ENCODE peak calls at places on chromosomes 5 and 9, in eight cellular contexts. G, O, Y, J, B, P, Z and V are unnamed samples.
A peak's percentile ranks its signal among the peaks of the same experiment; 100 is the strongest.

GRCh38 chr9:37692622-37693221 is 42.0 kb downstream of the FRMPD1 start:
- DNase-seq in P (peak; percentile 88), G (no peak), O (no peak), Z (no peak), J (peak; percentile 80), Y (peak; percentile 43), B (no peak), V (no peak)

GRCh38 chr5:83583859-83584258 is 112.3 kb downstream of the VCAN start:
- DNase-seq in J (no peak), B (no peak), G (no peak), Z (no peak), O (peak; percentile 75), Y (no peak), P (no peak), V (no peak)

GRCh38 chr9:2055203-2055658 is 40.1 kb downstream of the SMARCA2 start:
- DNase-seq in Y (no peak), Z (no peak), J (no peak), G (no peak), O (peak; percentile 31), B (no peak), P (no peak), V (no peak)

GRCh38 chr9:114037961-114038723 is 40.0 kb downstream of the AMBP start:
- DNase-seq in J (no peak), P (no peak), Z (no peak), G (peak; percentile 32), B (no peak), Y (no peak), O (no peak), V (peak; percentile 55)

GRCh38 chr9:135950135-135950682 is 11.0 kb downstream of the UBAC1 start:
- DNase-seq in Y (no peak), Z (no peak), J (no peak), O (no peak), P (no peak), B (no peak), G (no peak), V (no peak)

GRCh38 chr9:137390553-137391410 is 32.2 kb downstream of the EXD3 start:
- DNase-seq in P (peak; percentile 45), G (no peak), Z (no peak), B (no peak), J (peak; percentile 79), Y (no peak), O (no peak), V (no peak)

GRCh38 chr5:179326176-179326997 is 18.9 kb downstream of the ADAMTS2 start:
- DNase-seq in Z (no peak), J (peak; percentile 31), G (peak; percentile 94), B (peak; percentile 85), O (no peak), P (peak; percentile 52), Y (peak; percentile 28), V (peak; percentile 73)

GRCh38 chr9:88775559-88775958 is 215.7 kb upstream of the S1PR3 start:
- DNase-seq in Z (peak; percentile 82), P (no peak), O (peak; percentile 69), B (no peak), G (no peak), Y (no peak), J (no peak), V (no peak)

GRCh38 chr9:127835930-127836586 is 18.4 kb downstream of the ENG start:
- DNase-seq in B (peak; percentile 70), Y (no peak), O (no peak), P (peak; percentile 65), Z (no peak), J (no peak), G (peak; percentile 88), V (no peak)

GRCh38 chr5:58403822-58404433 is 56.0 kb downstream of the PLK2 start:
- DNase-seq in Z (no peak), O (peak; percentile 11), J (no peak), G (no peak), B (no peak), P (no peak), Y (no peak), V (no peak)

GRCh38 chr5:131521252-131521651 is 113.8 kb downstream of the RAPGEF6 start:
- DNase-seq in B (no peak), O (peak; percentile 77), J (no peak), G (no peak), P (no peak), Y (no peak), Z (peak; percentile 75), V (no peak)

GRCh38 chr9:14203366-14204056 is 110.4 kb downstream of the NFIB start:
- DNase-seq in O (no peak), Y (peak; percentile 59), G (peak; percentile 88), P (peak; percentile 85), B (peak; percentile 86), J (peak; percentile 88), Z (no peak), V (peak; percentile 59)

GRCh38 chr5:116361171-116361967 is 213.3 kb downstream of the SEMA6A start:
- DNase-seq in O (no peak), J (peak; percentile 75), B (peak; percentile 72), Y (no peak), G (peak; percentile 84), P (peak; percentile 38), Z (no peak), V (peak; percentile 77)

GRCh38 chr9:126373241-126373640 is 46.6 kb downstream of the MVB12B start:
- DNase-seq in O (peak; percentile 69), Y (no peak), P (no peak), B (no peak), Z (peak; percentile 62), G (no peak), J (no peak), V (no peak)

GRCh38 chr5:51382759-51383493 is at the start of gene ISL1:
- DNase-seq in J (peak; percentile 72), B (no peak), Z (no peak), G (peak; percentile 90), Y (peak; percentile 13), P (peak; percentile 69), O (peak; percentile 77), V (peak; percentile 84)

GRCh38 chr9:131995382-131995781 is 84.3 kb downstream of the MED27 start:
- DNase-seq in J (no peak), P (no peak), B (no peak), Y (no peak), O (peak; percentile 62), G (no peak), Z (no peak), V (no peak)

GRCh38 chr9:97632406-97632991 is 669 bp downstream of the TSTD2 start:
- DNase-seq in G (peak; percentile 86), Y (peak; percentile 29), P (no peak), J (peak; percentile 61), B (peak; percentile 67), O (no peak), Z (peak; percentile 55), V (no peak)

GRCh38 chr9:97632992-97633858 is at the start of the genes NCBP1 and TSTD2:
- DNase-seq in O (peak; percentile 99), J (peak; percentile 98), G (peak; percentile 99), Z (peak; percentile 94), Y (peak; percentile 96), P (peak; percentile 98), B (peak; percentile 99), V (peak; percentile 98)

GRCh38 chr9:97636903-97637302 is 3.3 kb downstream of the NCBP1 start:
- DNase-seq in O (no peak), J (no peak), P (no peak), Y (no peak), G (no peak), B (no peak), Z (no peak), V (no peak)

GRCh38 chr9:97633859-97634485 is 351 bp downstream of the NCBP1 start:
- DNase-seq in G (no peak), Y (no peak), O (peak; percentile 14), P (no peak), Z (no peak), J (no peak), B (no peak), V (no peak)

GRCh38 chr9:97635026-97635425 is 1.4 kb downstream of the NCBP1 start:
- DNase-seq in B (no peak), J (no peak), P (no peak), O (no peak), G (no peak), Y (no peak), Z (no peak), V (no peak)
- H3K4me1 ChIP-seq in B (peaks cover 70% of the 10 kb centered on the region), J (peaks cover 47% of the 10 kb centered on the region), P (peaks cover 60% of the 10 kb centered on the region), O (peaks cover 20% of the 10 kb centered on the region), G (peaks cover 29% of the 10 kb centered on the region), Y (peaks cover 56% of the 10 kb centered on the region), Z (peaks cover 38% of the 10 kb centered on the region), V (peaks cover 47% of the 10 kb centered on the region)

DNA sequence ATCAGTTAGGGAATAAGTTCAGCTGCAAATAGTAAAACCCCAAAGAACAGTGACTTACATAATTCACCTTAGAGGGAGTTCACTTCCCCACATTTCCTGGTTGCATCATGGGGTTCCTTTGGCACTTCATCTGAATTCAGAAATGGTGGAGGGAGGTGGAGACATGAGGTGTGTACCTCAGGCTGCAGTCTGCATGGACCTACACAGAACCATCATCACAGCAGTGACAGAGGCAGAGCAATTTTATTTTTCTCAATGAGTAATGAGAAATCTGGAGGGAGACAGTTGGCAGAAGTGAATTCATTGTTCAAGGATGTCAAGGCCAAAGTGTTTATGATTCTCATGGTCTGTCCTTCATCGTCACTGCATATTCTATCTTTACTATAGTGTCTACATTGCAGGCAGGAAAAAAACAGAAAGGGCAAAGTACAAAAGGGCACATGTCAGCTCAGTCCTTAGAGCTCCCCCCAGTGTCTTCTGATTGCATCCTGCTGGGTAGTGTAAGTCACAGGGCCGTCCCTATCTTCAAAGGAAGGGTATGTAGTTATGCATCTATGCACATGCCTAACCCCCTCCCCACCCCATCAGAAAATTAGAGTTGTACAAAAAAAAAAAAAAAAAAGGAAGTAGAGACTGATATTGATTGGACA is 132.8 kb upstream of the APC start:
- DNase-seq in G (no peak), P (no peak), B (no peak), Z (no peak), O (no peak), J (no peak), Y (no peak), V (no peak)
- TF ChIP-seq CTCF in G (no peak), P (no peak), B (no peak), Z (no peak), O (no peak), J (no peak), Y (no peak), V (no peak)

GRCh38 chr5:56279979-56280378 is 46.8 kb upstream of the ANKRD55 start:
- DNase-seq in O (no peak), P (peak; percentile 48), J (no peak), G (no peak), Y (no peak), Z (peak; percentile 76), B (no peak), V (no peak)
- H3K9me3 ChIP-seq in O (no peaks in the 10 kb centered on the region), P (no peaks in the 10 kb centered on the region), J (no peaks in the 10 kb centered on the region), G (no peaks in the 10 kb centered on the region), Y (no peaks in the 10 kb centered on the region), Z (no peaks in the 10 kb centered on the region), B (no peaks in the 10 kb centered on the region), V (no peaks in the 10 kb centered on the region)

GRCh38 chr5:34495178-34495577 is 160.9 kb upstream of the RAI14 start:
- DNase-seq in P (no peak), O (no peak), J (no peak), B (no peak), Y (no peak), Z (no peak), G (no peak), V (no peak)

GRCh38 chr5:34491251-34491620 is 164.9 kb upstream of the RAI14 start:
- DNase-seq in O (no peak), G (no peak), P (no peak), Y (no peak), Z (no peak), B (no peak), J (no peak), V (no peak)

GRCh38 chr5:34497031-34497808 is 158.9 kb upstream of the RAI14 start:
- DNase-seq in O (no peak), Y (peak; percentile 30), P (peak; percentile 25), G (peak; percentile 90), Z (no peak), J (peak; percentile 64), B (peak; percentile 86), V (peak; percentile 82)

GRCh38 chr5:34496258-34496657 is 159.9 kb upstream of the RAI14 start:
- DNase-seq in G (peak; percentile 68), Y (no peak), O (no peak), Z (no peak), B (no peak), P (no peak), J (no peak), V (no peak)

GRCh38 chr5:34494111-34494755 is 161.9 kb upstream of the RAI14 start:
- DNase-seq in Z (no peak), B (no peak), P (no peak), Y (no peak), O (no peak), J (no peak), G (no peak), V (no peak)
- H3K4me1 ChIP-seq in Z (peaks cover 22% of the 10 kb centered on the region), B (peaks cover 21% of the 10 kb centered on the region), P (peaks cover 8% of the 10 kb centered on the region), Y (no peaks in the 10 kb centered on the region), O (peaks cover 6% of the 10 kb centered on the region), J (peaks cover under 1% of the 10 kb centered on the region), G (peaks cover 43% of the 10 kb centered on the region), V (peaks cover 15% of the 10 kb centered on the region)